ENCODE peak calls at places on chromosomes 5 and 9, in five cellular contexts. R is GM12878, C is HepG2, W is breast epithelium, F is stomach. H is an unnamed sample. For H3K4me1, the result is how much of the 10 kb centered on the place peaks cover.

GRCh38 chr5:168663276-168664004 is 84.3 kb upstream of the PANK3 start:
- DNase-seq in C (no peak), R (no peak), W (no peak), F (no peak), H (no peak)

GRCh38 chr9:124457079-124457886 is 7.0 kb downstream of the ADGRD2 start:
- DNase-seq in F (no peak), C (no peak), W (no peak), R (no peak), H (peak)

GRCh38 chr5:53882637-53883036 is 322.2 kb downstream of the NDUFS4 start:
- DNase-seq in F (no peak), W (no peak), R (no peak), C (no peak), H (no peak)

GRCh38 chr9:122252796-122253195 is 11.8 kb downstream of the RBM18 start:
- DNase-seq in W (no peak), C (no peak), R (no peak), F (no peak), H (no peak)

GRCh38 chr9:128911529-128912035 is 9.2 kb upstream of the PHYHD1 start:
- DNase-seq in C (peak), R (no peak), F (no peak), W (no peak), H (peak)

GRCh38 chr9:16318516-16319060 is 551.9 kb downstream of the BNC2 start:
- DNase-seq in C (no peak), R (no peak), F (no peak), W (no peak), H (peak)

GRCh38 chr5:61768692-61769281 is 436.7 kb downstream of the ZSWIM6 start:
- DNase-seq in W (no peak), C (peak), R (no peak), F (peak), H (no peak)

GRCh38 chr5:10479226-10479721 is 37.6 kb downstream of the ROPN1L start:
- DNase-seq in W (no peak), F (peak), R (no peak), C (no peak), H (no peak)

GRCh38 chr9:38371495-38371894 is 21.0 kb upstream of the ALDH1B1 start:
- DNase-seq in R (peak), C (peak), F (peak), W (no peak), H (no peak)

GRCh38 chr9:129823163-129823933 is 588 bp downstream of the TOR1A start:
- DNase-seq in W (no peak), R (no peak), C (no peak), F (no peak), H (no peak)

GRCh38 chr9:114088571-114089170 is 10.4 kb downstream of the KIF12 start:
- DNase-seq in C (no peak), W (no peak), R (no peak), F (no peak), H (peak)

GRCh38 chr5:36242534-36243144 is 914 bp upstream of the NADK2 start:
- DNase-seq in W (no peak), C (peak), F (no peak), R (no peak), H (no peak)

GRCh38 chr9:13705913-13706312 is 426.4 kb upstream of the MPDZ start:
- DNase-seq in C (no peak), W (no peak), R (no peak), F (no peak), H (peak)
- TF ChIP-seq POLR2AphosphoS5 in C (no peak), W (peak), R (no peak), F (peak), H (peak)

GRCh38 chr5:178982941-178983340 is 12.2 kb downstream of the GRM6 start:
- DNase-seq in W (no peak), C (no peak), R (no peak), F (no peak), H (no peak)

GRCh38 chr5:178986326-178986960 is 8.7 kb downstream of the GRM6 start:
- DNase-seq in W (no peak), R (no peak), C (no peak), F (no peak), H (no peak)

GRCh38 chr5:178984145-178985072 is 10.7 kb downstream of the GRM6 start:
- DNase-seq in F (no peak), W (no peak), C (no peak), R (no peak), H (no peak)

GRCh38 chr5:178983728-178984127 is 11.4 kb downstream of the GRM6 start:
- DNase-seq in F (no peak), C (no peak), R (no peak), W (no peak), H (no peak)

GRCh38 chr5:178981381-178981780 is 13.7 kb downstream of the GRM6 start:
- DNase-seq in F (no peak), R (no peak), W (no peak), C (no peak), H (no peak)
- H3K4me3 ChIP-seq in F (no peak), R (no peak), W (no peak), C (no peak), H (no peak)

GRCh38 chr9:88462191-88462590 is 72.8 kb upstream of the NXNL2 start:
- DNase-seq in C (no peak), F (no peak), R (no peak), W (no peak), H (no peak)
- H3K4me1 ChIP-seq in C (under half), F (under half), R (under half), W (under half), H (under half)

GRCh38 chr5:133714161-133714915 is 102.0 kb upstream of the FSTL4 start:
- DNase-seq in F (no peak), R (no peak), C (no peak), W (no peak), H (no peak)
- TF ChIP-seq POLR2AphosphoS5 in F (no peak), R (no peak), C (no peak), W (no peak), H (no peak)

DNA sequence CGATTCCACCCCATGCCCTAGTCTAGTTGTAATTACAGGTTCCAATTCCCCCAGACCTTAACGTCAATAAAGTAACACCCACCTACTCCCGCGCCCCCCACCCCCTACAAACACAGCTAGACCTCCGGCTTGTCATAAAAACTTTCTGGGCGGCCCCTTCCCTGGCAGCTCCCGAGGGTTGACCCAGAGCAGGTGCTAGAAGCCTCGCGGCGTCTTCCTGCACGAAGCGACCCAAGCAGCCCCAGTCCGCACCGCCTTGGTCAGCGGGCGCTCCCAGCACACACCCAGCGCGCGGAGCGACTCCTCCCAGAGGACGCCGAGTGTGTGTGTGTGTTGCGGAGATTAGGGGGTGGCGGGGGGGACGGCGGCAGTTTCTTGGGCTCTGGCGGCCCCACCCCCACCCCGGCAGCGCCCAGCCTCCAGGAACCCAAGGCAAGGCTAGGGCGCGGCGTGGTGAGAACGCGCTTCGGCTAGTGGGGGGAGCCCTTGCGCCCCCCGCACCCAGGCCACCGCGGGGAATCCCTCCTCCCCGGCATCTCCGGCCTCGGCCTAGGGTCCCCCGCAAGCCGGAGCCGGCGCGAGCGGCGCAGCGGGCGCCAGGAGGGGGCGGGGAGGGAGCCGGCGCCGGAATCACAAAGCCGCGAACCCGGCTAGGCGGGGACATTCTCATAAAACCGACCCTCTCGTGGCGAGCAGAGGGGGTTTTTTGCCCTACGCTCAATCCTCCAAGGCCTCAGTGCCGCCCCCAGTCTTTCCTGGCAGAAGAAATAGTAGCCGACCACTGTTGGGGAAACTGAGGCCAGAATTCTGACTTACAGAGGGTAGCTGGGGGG is 2.2 kb downstream of the PCDH1 start:
- DNase-seq in F (peak), C (no peak), R (no peak), W (peak), H (no peak)
- H3K4me3 ChIP-seq in F (peak), C (peak), R (no peak), W (peak), H (peak)

GRCh38 chr5:154644745-154645411 is 110.3 kb upstream of the LARP1 start:
- DNase-seq in R (no peak), W (no peak), C (peak), F (no peak), H (no peak)
- H3K4me1 ChIP-seq in R (under half), W (under half), C (half or more), F (under half), H (under half)

GRCh38 chr9:101323129-101323528 is 61.7 kb downstream of the BAAT start:
- DNase-seq in F (no peak), W (no peak), C (no peak), R (no peak), H (no peak)

GRCh38 chr9:101326501-101326900 is 58.3 kb downstream of the BAAT start:
- DNase-seq in F (no peak), C (peak), W (no peak), R (no peak), H (no peak)

GRCh38 chr9:101325053-101325452 is 59.8 kb downstream of the BAAT start:
- DNase-seq in R (no peak), C (peak), W (no peak), F (no peak), H (no peak)

GRCh38 chr9:101326035-101326434 is 58.8 kb downstream of the BAAT start:
- DNase-seq in C (no peak), R (no peak), F (no peak), W (no peak), H (no peak)

DNA sequence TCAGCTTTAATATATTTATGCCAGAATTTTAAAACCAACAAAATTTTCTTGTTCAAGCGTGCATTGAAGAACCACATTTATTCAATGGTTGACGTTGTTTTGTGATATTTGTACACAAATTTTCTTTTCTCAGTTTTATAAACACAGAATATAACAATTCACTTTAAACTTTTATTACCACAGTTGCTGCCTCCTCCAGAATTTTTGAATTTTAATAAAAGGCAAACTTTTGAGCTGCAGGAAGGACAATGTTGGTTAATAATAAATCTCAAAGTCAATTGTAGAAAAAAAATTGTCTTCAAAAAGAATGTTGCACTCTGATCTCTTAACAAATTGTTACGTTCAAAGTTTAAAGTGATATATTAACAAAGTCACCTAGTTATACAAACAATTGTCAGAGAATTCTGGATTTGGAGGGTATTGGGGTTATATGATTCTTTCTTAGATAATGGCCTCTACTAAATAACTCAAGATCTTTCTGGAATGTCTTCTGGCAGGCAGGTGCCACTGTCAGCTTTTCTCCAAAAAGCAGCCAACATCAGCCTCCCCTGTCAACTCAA is 60.5 kb downstream of the BAAT start:
- DNase-seq in F (no peak), C (peak), R (no peak), W (no peak), H (no peak)
- TF ChIP-seq POLR2AphosphoS5 in F (no peak), C (no peak), R (no peak), W (no peak), H (no peak)